ENCODE peak calls at places on chromosomes 7 and 10, in ten cellular contexts. I is activated CD8-positive, alpha-beta memory T cell treated with anti-CD3 and anti-CD28 coated beads for 1 hour; K is T-helper 2 cell; D is neural crest cell; X is GM04504; F is HepG2; N is activated effector memory CD4-positive, alpha-beta T cell treated with Interleukin-2 at 50 U/mL for 16 hours; G is NCI-H526 treated with DMSO at 0.1 percent for 48 hours; V is M059J; U is frontal cortex. W is an unnamed sample.

GRCh38 chr7:12896316-12896715 is 208.9 kb downstream of the ARL4A start:
- DNase-seq in I (no peak), K (no peak), D (no peak), X (no peak), F (no peak), N (no peak), G (no peak), V (no peak), U (no peak), W (no peak)

GRCh38 chr10:95814011-95814727 is 58.2 kb downstream of the ENTPD1 start:
- DNase-seq in I (no peak), K (no peak), D (peak), X (peak), F (peak), N (no peak), G (no peak), V (peak), U (no peak), W (no peak)

GRCh38 chr7:151080091-151080521 is 503 bp downstream of the FASTK start:
- DNase-seq in I (no peak), K (peak), D (no peak), X (no peak), F (no peak), N (no peak), G (no peak), V (peak), U (peak), W (no peak)

GRCh38 chr10:127309609-127310008 is 113.2 kb upstream of the INSYN2A start:
- DNase-seq in I (no peak), K (no peak), D (no peak), X (peak), F (no peak), N (no peak), G (no peak), V (no peak), U (no peak), W (no peak)

GRCh38 chr7:137994091-137994688 is 7.7 kb downstream of the CREB3L2 start:
- DNase-seq in I (no peak), K (no peak), D (no peak), X (no peak), F (no peak), N (no peak), G (no peak), V (no peak), U (no peak), W (no peak)

GRCh38 chr7:106819546-106819945 is 45.5 kb upstream of the PIK3CG start:
- DNase-seq in I (no peak), K (no peak), D (no peak), X (no peak), F (no peak), N (no peak), G (no peak), V (no peak), U (no peak), W (no peak)

GRCh38 chr7:133015879-133016278 is 66.0 kb downstream of the CHCHD3 start:
- DNase-seq in I (no peak), K (no peak), D (no peak), X (no peak), F (no peak), N (no peak), G (no peak), V (no peak), U (no peak), W (no peak)

GRCh38 chr7:124059375-124059774 is 26.5 kb upstream of the TMEM229A start:
- DNase-seq in I (no peak), K (no peak), D (no peak), X (no peak), F (no peak), N (no peak), G (no peak), V (no peak), U (no peak), W (no peak)

GRCh38 chr10:18145652-18146051 is 5.4 kb downstream of the CACNB2 start:
- DNase-seq in I (no peak), K (no peak), D (no peak), X (no peak), F (no peak), N (no peak), G (no peak), V (no peak), U (no peak), W (no peak)

GRCh38 chr10:35498693-35499092 is 106.4 kb upstream of the GJD4 start:
- DNase-seq in I (no peak), K (no peak), D (no peak), X (no peak), F (no peak), N (no peak), G (no peak), V (no peak), U (no peak), W (no peak)

GRCh38 chr7:69598487-69599148 is 343 bp downstream of the AUTS2 start:
- DNase-seq in I (no peak), K (no peak), D (no peak), X (no peak), F (no peak), N (no peak), G (no peak), V (peak), U (peak), W (no peak)

GRCh38 chr10:58810751-58811150 is 298.1 kb downstream of the BICC1 start:
- DNase-seq in I (no peak), K (no peak), D (no peak), X (no peak), F (no peak), N (no peak), G (no peak), V (no peak), U (no peak), W (no peak)

GRCh38 chr10:44970812-44971395 is 7.7 kb downstream of the DEPP1 start:
- DNase-seq in I (no peak), K (no peak), D (no peak), X (no peak), F (no peak), N (no peak), G (no peak), V (no peak), U (no peak), W (no peak)

GRCh38 chr10:102970497-102970896 is 52.4 kb downstream of the CNNM2 start:
- DNase-seq in I (no peak), K (no peak), D (no peak), X (no peak), F (no peak), N (no peak), G (no peak), V (peak), U (no peak), W (no peak)

GRCh38 chr7:103833401-103833800 is 156.1 kb downstream of the RELN start:
- DNase-seq in I (no peak), K (no peak), D (no peak), X (no peak), F (no peak), N (no peak), G (no peak), V (peak), U (no peak), W (no peak)

GRCh38 chr10:107163904-107164861 is at the start of gene SORCS1:
- DNase-seq in I (no peak), K (peak), D (peak), X (no peak), F (no peak), N (no peak), G (no peak), V (no peak), U (peak), W (no peak)

GRCh38 chr7:110130669-110131068 is 960.3 kb upstream of the LRRN3 start:
- DNase-seq in I (no peak), K (no peak), D (no peak), X (no peak), F (no peak), N (no peak), G (no peak), V (no peak), U (no peak), W (no peak)

GRCh38 chr10:21953585-21954057 is 49.9 kb downstream of the DNAJC1 start:
- DNase-seq in I (no peak), K (peak), D (no peak), X (peak), F (peak), N (no peak), G (peak), V (peak), U (no peak), W (no peak)

GRCh38 chr7:39130740-39131538 is 153.2 kb downstream of the POU6F2 start:
- DNase-seq in I (no peak), K (no peak), D (no peak), X (no peak), F (no peak), N (no peak), G (peak), V (no peak), U (no peak), W (no peak)

GRCh38 chr10:91409069-91409868 is 875 bp upstream of the HECTD2 start:
- DNase-seq in I (peak), K (peak), D (peak), X (peak), F (peak), N (peak), G (peak), V (peak), U (peak), W (no peak)

GRCh38 chr7:45712872-45713668 is 138.9 kb downstream of the ADCY1 start:
- DNase-seq in I (no peak), K (no peak), D (no peak), X (no peak), F (no peak), N (no peak), G (no peak), V (no peak), U (no peak), W (no peak)

GRCh38 chr10:29948971-29949370 is 110.4 kb downstream of the JCAD start:
- DNase-seq in I (no peak), K (peak), D (no peak), X (no peak), F (no peak), N (no peak), G (no peak), V (peak), U (no peak), W (no peak)

GRCh38 chr7:51080622-51081269 is 235.9 kb downstream of the COBL start:
- DNase-seq in I (no peak), K (no peak), D (no peak), X (no peak), F (no peak), N (no peak), G (no peak), V (no peak), U (no peak), W (peak)

W was measured in iPS DF 6.9.